ENCODE peak calls at places on chromosomes 6 and 20, in five cellular contexts. D, P, C, Q and B are unnamed samples.

GRCh38 chr20:35009665-35010328 is 54.1 kb downstream of the MYH7B start:
- DNase-seq in D (no peak), P (no peak), C (no peak), Q (no peak), B (no peak)

GRCh38 chr6:46648869-46649488 is 3.6 kb downstream of the CYP39A1 start:
- DNase-seq in D (peak; percentile 23), P (no peak), C (no peak), Q (no peak), B (no peak)

GRCh38 chr6:78810146-78810545 is 57.2 kb upstream of the IRAK1BP1 start:
- DNase-seq in D (peak; percentile 3), P (no peak), C (no peak), Q (no peak), B (peak; percentile 55)

GRCh38 chr6:14046476-14047068 is 71.0 kb upstream of the CD83 start:
- DNase-seq in D (peak; percentile 51), P (no peak), C (no peak), Q (no peak), B (peak; percentile 63)

GRCh38 chr6:11341867-11342266 is 109.4 kb upstream of the NEDD9 start:
- DNase-seq in D (peak; percentile 20), P (no peak), C (no peak), Q (no peak), B (no peak)

GRCh38 chr6:35059606-35060355 is 81.4 kb downstream of the TCP11 start:
- DNase-seq in D (no peak), P (no peak), C (no peak), Q (no peak), B (peak; percentile 55)

GRCh38 chr6:28841290-28841689 is 82.5 kb downstream of the TRIM27 start:
- DNase-seq in D (no peak), P (no peak), C (no peak), Q (no peak), B (no peak)

GRCh38 chr6:144219056-144219685 is 66.0 kb upstream of the UTRN start:
- DNase-seq in D (peak; percentile 77), P (no peak), C (no peak), Q (no peak), B (peak; percentile 42)

GRCh38 chr6:124958759-124959354 is 3.4 kb upstream of the RNF217 start:
- DNase-seq in D (peak; percentile 84), P (no peak), C (no peak), Q (no peak), B (no peak)

GRCh38 chr6:94622784-94623183 is 954.6 kb upstream of the MANEA start:
- DNase-seq in D (no peak), P (no peak), C (no peak), Q (no peak), B (no peak)

GRCh38 chr20:3404402-3404801 is 3.1 kb downstream of the DNAAF9 start:
- DNase-seq in D (peak; percentile 8), P (no peak), C (no peak), Q (no peak), B (no peak)

GRCh38 chr20:34849778-34850177 is 22.9 kb downstream of the GGT7 start:
- DNase-seq in D (no peak), P (no peak), C (no peak), Q (no peak), B (no peak)

GRCh38 chr6:109894181-109894580 is 83.9 kb upstream of the GPR6 start:
- DNase-seq in D (no peak), P (no peak), C (no peak), Q (no peak), B (no peak)

GRCh38 chr6:167987811-167988495 is 9.5 kb upstream of the KIF25 start:
- DNase-seq in D (no peak), P (no peak), C (no peak), Q (no peak), B (no peak)

GRCh38 chr6:118894425-118895240 is 681 bp downstream of the ASF1A start:
- DNase-seq in D (peak; percentile 59), P (peak; percentile 87), C (peak; percentile 9), Q (peak; percentile 68), B (peak; percentile 73)

GRCh38 chr20:46021361-46022359 is 7.4 kb upstream of the SLC12A5 start:
- DNase-seq in D (no peak), P (peak; percentile 67), C (no peak), Q (peak; percentile 50), B (peak; percentile 99)

GRCh38 chr20:36541227-36542018 is at the start of gene MYL9:
- DNase-seq in D (peak; percentile 80), P (peak; percentile 91), C (no peak), Q (peak; percentile 67), B (peak; percentile 94)

GRCh38 chr6:126198581-126198980 is 141.3 kb upstream of the CENPW start:
- DNase-seq in D (no peak), P (no peak), C (no peak), Q (no peak), B (no peak)

GRCh38 chr6:118724211-118724610 is 72.8 kb upstream of the CEP85L start:
- DNase-seq in D (peak; percentile 49), P (no peak), C (no peak), Q (no peak), B (no peak)

GRCh38 chr6:106160189-106160588 is 74.1 kb downstream of the PRDM1 start:
- DNase-seq in D (no peak), P (no peak), C (no peak), Q (no peak), B (no peak)

GRCh38 chr6:1609662-1610496 is at the start of gene FOXC1:
- DNase-seq in D (peak; percentile 91), P (peak; percentile 91), C (no peak), Q (peak; percentile 89), B (peak; percentile 97)

GRCh38 chr6:31094389-31094881 is 17.9 kb downstream of the C6orf15 start:
- DNase-seq in D (no peak), P (no peak), C (no peak), Q (no peak), B (no peak)

GRCh38 chr20:31542201-31542842 is 28.1 kb downstream of the HM13 start:
- DNase-seq in D (no peak), P (no peak), C (no peak), Q (no peak), B (no peak)

GRCh38 chr20:17843246-17844132 is 125.1 kb downstream of the SNX5 start:
- DNase-seq in D (peak; percentile 98), P (no peak), C (no peak), Q (no peak), B (no peak)

GRCh38 chr6:106356382-106356781 is 4.1 kb upstream of the CRYBG1 start:
- DNase-seq in D (no peak), P (no peak), C (no peak), Q (no peak), B (no peak)

GRCh38 chr6:158083687-158084325 is 84.3 kb downstream of the SERAC1 start:
- DNase-seq in D (no peak), P (no peak), C (no peak), Q (no peak), B (peak; percentile 9)

GRCh38 chr6:152571863-152572394 is 65.2 kb downstream of the SYNE1 start:
- DNase-seq in D (no peak), P (no peak), C (no peak), Q (no peak), B (no peak)

GRCh38 chr6:127117979-127118504 is 429 bp upstream of the RSPO3 start:
- DNase-seq in D (peak; percentile 33), P (peak; percentile 45), C (no peak), Q (peak; percentile 14), B (peak; percentile 73)

GRCh38 chr20:10643560-10643873 is 30.3 kb downstream of the JAG1 start:
- DNase-seq in D (no peak), P (no peak), C (no peak), Q (no peak), B (no peak)

GRCh38 chr6:46044876-46045617 is 29.4 kb upstream of the CLIC5 start:
- DNase-seq in D (peak; percentile 89), P (peak; percentile 59), C (no peak), Q (no peak), B (no peak)

GRCh38 chr6:158666637-158667359 is 16.9 kb downstream of the SYTL3 start:
- DNase-seq in D (peak; percentile 89), P (no peak), C (no peak), Q (no peak), B (no peak)

GRCh38 chr6:2853766-2854393 is 12.2 kb upstream of the SERPINB1 start:
- DNase-seq in D (peak; percentile 72), P (no peak), C (no peak), Q (peak; percentile 64), B (no peak)

GRCh38 chr6:42938987-42939809 is 9.9 kb downstream of the CNPY3 start:
- DNase-seq in D (no peak), P (no peak), C (no peak), Q (no peak), B (no peak)

GRCh38 chr6:23533311-23533710 is 592.7 kb upstream of the NRSN1 start:
- DNase-seq in D (no peak), P (no peak), C (no peak), Q (no peak), B (no peak)

GRCh38 chr20:13449868-13450441 is 188.8 kb downstream of the TASP1 start:
- DNase-seq in D (peak; percentile 31), P (no peak), C (no peak), Q (no peak), B (no peak)

GRCh38 chr6:8029243-8029870 is 34.8 kb downstream of the BLOC1S5 start:
- DNase-seq in D (no peak), P (no peak), C (no peak), Q (no peak), B (no peak)

GRCh38 chr20:64082821-64083379 is 1.3 kb downstream of the LKAAEAR1 start:
- DNase-seq in D (no peak), P (no peak), C (no peak), Q (no peak), B (no peak)
- H3K4me3 ChIP-seq in D (no peak overlapping the region), P (peak overlapping the region; percentile 67), C (no peak overlapping the region), Q (peak overlapping the region; percentile 50), B (peak overlapping the region; percentile 28)

GRCh38 chr6:18668994-18669393 is 281.8 kb downstream of the RNF144B start:
- DNase-seq in D (no peak), P (no peak), C (no peak), Q (no peak), B (no peak)
- H3K4me3 ChIP-seq in D (no peak overlapping the region), P (no peak overlapping the region), C (no peak overlapping the region), Q (no peak overlapping the region), B (no peak overlapping the region)

GRCh38 chr6:21947751-21948386 is 349.0 kb downstream of the PRL start:
- DNase-seq in D (no peak), P (no peak), C (no peak), Q (no peak), B (no peak)
- H3K4me3 ChIP-seq in D (no peak overlapping the region), P (no peak overlapping the region), C (no peak overlapping the region), Q (no peak overlapping the region), B (no peak overlapping the region)

GRCh38 chr20:32879538-32879937 is 20.8 kb downstream of the EFCAB8 start:
- DNase-seq in D (no peak), P (no peak), C (no peak), Q (no peak), B (no peak)
- H3K4me3 ChIP-seq in D (no peak overlapping the region), P (no peak overlapping the region), C (no peak overlapping the region), Q (no peak overlapping the region), B (no peak overlapping the region)